ENCODE peak calls at places on chromosomes 16 and 17, in six cellular contexts. I, H, X, K, C and D are unnamed samples.

GRCh38 chr16:16817203-16817602 is 438.3 kb downstream of the NPIPA7 start:
- DNase-seq in I (no peak), H (no peak), X (no peak), K (no peak), C (no peak), D (no peak)

GRCh38 chr16:16014329-16015224 is 65.2 kb downstream of the ABCC1 start:
- DNase-seq in I (no peak), H (peak; percentile 81), X (peak; percentile 51), K (no peak), C (peak; percentile 57), D (peak; percentile 62)

GRCh38 chr17:63364387-63364786 is 81.7 kb downstream of the CYB561 start:
- DNase-seq in I (no peak), H (no peak), X (peak; percentile 65), K (no peak), C (peak; percentile 47), D (peak; percentile 61)

GRCh38 chr17:43701318-43701743 is 39.6 kb upstream of the MEOX1 start:
- DNase-seq in I (no peak), H (no peak), X (peak; percentile 95), K (no peak), C (peak; percentile 78), D (peak; percentile 76)

GRCh38 chr16:67034478-67034877 is 5.5 kb downstream of the CBFB start:
- DNase-seq in I (no peak), H (no peak), X (peak; percentile 36), K (no peak), C (peak; percentile 49), D (peak; percentile 66)

GRCh38 chr16:89867918-89868317 is 5.5 kb upstream of the TCF25 start:
- DNase-seq in I (no peak), H (no peak), X (no peak), K (no peak), C (no peak), D (no peak)

GRCh38 chr16:5328546-5328945 is 231.0 kb upstream of the EEF2KMT start:
- DNase-seq in I (no peak), H (no peak), X (no peak), K (no peak), C (no peak), D (no peak)

GRCh38 chr17:77892469-77893143 is 65.9 kb upstream of the TNRC6C start:
- DNase-seq in I (no peak), H (no peak), X (peak; percentile 6), K (peak; percentile 88), C (no peak), D (no peak)

GRCh38 chr16:27237229-27238015 is 31.1 kb downstream of the NSMCE1 start:
- DNase-seq in I (peak; percentile 52), H (peak; percentile 42), X (peak; percentile 71), K (no peak), C (peak; percentile 38), D (no peak)

GRCh38 chr17:30950669-30951399 is 20.0 kb upstream of the RNF135 start:
- DNase-seq in I (no peak), H (peak; percentile 60), X (peak; percentile 65), K (no peak), C (peak; percentile 81), D (peak; percentile 93)

GRCh38 chr17:43881758-43882505 is 25.4 kb downstream of the MPP2 start:
- DNase-seq in I (no peak), H (no peak), X (no peak), K (no peak), C (no peak), D (no peak)

GRCh38 chr17:78995761-78996451 is 13.7 kb downstream of the CANT1 start:
- DNase-seq in I (no peak), H (peak; percentile 87), X (no peak), K (no peak), C (no peak), D (no peak)

GRCh38 chr17:9729034-9729650 is 62.2 kb downstream of the DHRS7C start:
- DNase-seq in I (no peak), H (no peak), X (peak; percentile 44), K (peak; percentile 46), C (peak; percentile 58), D (peak; percentile 45)

GRCh38 chr17:50472286-50472685 is 3.6 kb upstream of the CHAD start:
- DNase-seq in I (no peak), H (no peak), X (no peak), K (no peak), C (no peak), D (no peak)

GRCh38 chr16:20960899-20961298 is 60.3 kb downstream of the LYRM1 start:
- DNase-seq in I (no peak), H (no peak), X (no peak), K (no peak), C (no peak), D (no peak)

GRCh38 chr17:50560931-50561750 is 626 bp downstream of the CACNA1G start:
- DNase-seq in I (no peak), H (no peak), X (no peak), K (no peak), C (no peak), D (no peak)

GRCh38 chr16:79190542-79190941 is 410.0 kb downstream of the MAF start:
- DNase-seq in I (no peak), H (no peak), X (no peak), K (no peak), C (no peak), D (no peak)

GRCh38 chr17:70636517-70637133 is 467.3 kb downstream of the KCNJ2 start:
- DNase-seq in I (no peak), H (no peak), X (peak; percentile 38), K (no peak), C (peak; percentile 42), D (peak; percentile 46)

GRCh38 chr17:9343513-9343912 is 232.1 kb downstream of the STX8 start:
- DNase-seq in I (no peak), H (no peak), X (no peak), K (peak; percentile 40), C (no peak), D (peak; percentile 18)

GRCh38 chr17:2709173-2709661 is 2.3 kb downstream of the CLUH start:
- DNase-seq in I (no peak), H (peak; percentile 88), X (no peak), K (peak; percentile 70), C (peak; percentile 15), D (no peak)

GRCh38 chr17:45789874-45790273 is 5.8 kb downstream of the CRHR1 start:
- DNase-seq in I (no peak), H (no peak), X (no peak), K (no peak), C (no peak), D (no peak)

GRCh38 chr16:64122177-64122576 is 999.7 kb downstream of the CDH11 start:
- DNase-seq in I (no peak), H (no peak), X (peak; percentile 50), K (no peak), C (no peak), D (no peak)

GRCh38 chr17:48569676-48570324 is 8.3 kb downstream of the HOXB4 start:
- DNase-seq in I (no peak), H (no peak), X (peak; percentile 39), K (no peak), C (no peak), D (peak; percentile 55)